ENCODE peak calls at places on chromosomes 11 and 22, in four cellular contexts. One of them, this sample, is unnamed.

GRCh38 chr11:119195680-119196079 is 10.4 kb downstream of the NHERF4 start:
- DNase-seq in OCI-LY7: no peak
- DNase-seq in H54: peak; percentile 80
- DNase-seq in NCI-H187 treated with DMSO at 0.1 percent for 48 hours: no peak
- DNase-seq in this sample: peak; percentile 84

GRCh38 chr22:45097061-45097460 is 66.7 kb upstream of the NUP50 start:
- DNase-seq in OCI-LY7: no peak
- DNase-seq in H54: no peak
- DNase-seq in NCI-H187 treated with DMSO at 0.1 percent for 48 hours: no peak
- DNase-seq in this sample: no peak

GRCh38 chr11:22190827-22191463 is 1.9 kb upstream of the ANO5 start:
- DNase-seq in OCI-LY7: no peak
- DNase-seq in H54: no peak
- DNase-seq in NCI-H187 treated with DMSO at 0.1 percent for 48 hours: no peak
- DNase-seq in this sample: no peak

GRCh38 chr11:76587810-76588454 is 82.6 kb downstream of the LRRC32 start:
- DNase-seq in OCI-LY7: no peak
- DNase-seq in H54: no peak
- DNase-seq in NCI-H187 treated with DMSO at 0.1 percent for 48 hours: no peak
- DNase-seq in this sample: no peak

GRCh38 chr22:49123621-49124192 is 704.0 kb downstream of the BRD1 start:
- DNase-seq in OCI-LY7: no peak
- DNase-seq in H54: no peak
- DNase-seq in NCI-H187 treated with DMSO at 0.1 percent for 48 hours: no peak
- DNase-seq in this sample: no peak

GRCh38 chr22:17706947-17707346 is 67.3 kb downstream of the BID start:
- DNase-seq in OCI-LY7: no peak
- DNase-seq in H54: no peak
- DNase-seq in NCI-H187 treated with DMSO at 0.1 percent for 48 hours: no peak
- DNase-seq in this sample: no peak

GRCh38 chr11:123585206-123585605 is 69.2 kb downstream of the SCN3B start:
- DNase-seq in OCI-LY7: no peak
- DNase-seq in H54: no peak
- DNase-seq in NCI-H187 treated with DMSO at 0.1 percent for 48 hours: no peak
- DNase-seq in this sample: no peak

GRCh38 chr11:1290052-1291040 is 19.1 kb downstream of the TOLLIP start:
- DNase-seq in OCI-LY7: no peak
- DNase-seq in H54: no peak
- DNase-seq in NCI-H187 treated with DMSO at 0.1 percent for 48 hours: no peak
- DNase-seq in this sample: no peak

GRCh38 chr22:30541979-30542810 is 4.3 kb downstream of the SEC14L6 start:
- DNase-seq in OCI-LY7: no peak
- DNase-seq in H54: no peak
- DNase-seq in NCI-H187 treated with DMSO at 0.1 percent for 48 hours: no peak
- DNase-seq in this sample: no peak